ENCODE peak calls at places on chromosomes 11 and 22, in six cellular contexts. C, U, Y, F, O and Z are unnamed samples.

GRCh38 chr11:5808500-5809121 is at the start of gene OR52N2:
- DNase-seq in C (peak), U (peak), Y (peak), F (no peak), O (peak), Z (peak)

GRCh38 chr11:65478411-65479183 is 20.2 kb upstream of the MALAT1 start:
- DNase-seq in C (peak), U (no peak), Y (no peak), F (no peak), O (no peak), Z (peak)

GRCh38 chr11:10233581-10233980 is 60.4 kb downstream of the SBF2 start:
- DNase-seq in C (peak), U (no peak), Y (no peak), F (no peak), O (no peak), Z (no peak)

GRCh38 chr22:32331236-32331917 is 26.3 kb upstream of the RFPL3 start:
- DNase-seq in C (no peak), U (no peak), Y (no peak), F (no peak), O (no peak), Z (no peak)

GRCh38 chr11:64854534-64855502 is 10.4 kb upstream of the CDC42BPG start:
- DNase-seq in C (peak), U (no peak), Y (no peak), F (no peak), O (peak), Z (peak)

GRCh38 chr11:62124186-62125113 is 639 bp downstream of the INCENP start:
- DNase-seq in C (peak), U (peak), Y (peak), F (no peak), O (no peak), Z (peak)

GRCh38 chr22:36873614-36874308 is 13.0 kb downstream of the NCF4 start:
- DNase-seq in C (peak), U (peak), Y (no peak), F (no peak), O (no peak), Z (peak)

GRCh38 chr11:57300785-57301184 is 24.0 kb downstream of the TNKS1BP1 start:
- DNase-seq in C (no peak), U (no peak), Y (no peak), F (no peak), O (no peak), Z (no peak)

GRCh38 chr11:10375280-10376048 is 70.6 kb downstream of the ADM start:
- DNase-seq in C (no peak), U (no peak), Y (no peak), F (no peak), O (no peak), Z (peak)

GRCh38 chr11:19890308-19890707 is 177.7 kb downstream of the NAV2 start:
- DNase-seq in C (peak), U (no peak), Y (no peak), F (no peak), O (no peak), Z (no peak)

GRCh38 chr11:43852057-43852636 is 28.5 kb upstream of the ALKBH3 start:
- DNase-seq in C (peak), U (peak), Y (peak), F (no peak), O (peak), Z (peak)

GRCh38 chr11:84437129-84438123 is 1151.3 kb upstream of the CCDC90B start:
- DNase-seq in C (peak), U (peak), Y (no peak), F (no peak), O (no peak), Z (peak)

GRCh38 chr11:131027501-131027900 is 111.2 kb upstream of the SNX19 start:
- DNase-seq in C (no peak), U (no peak), Y (no peak), F (no peak), O (no peak), Z (no peak)

GRCh38 chr22:43796567-43796966 is 15.5 kb downstream of the EFCAB6 start:
- DNase-seq in C (peak), U (peak), Y (no peak), F (no peak), O (no peak), Z (no peak)

GRCh38 chr22:24510694-24511625 is 15.8 kb downstream of the UPB1 start:
- DNase-seq in C (peak), U (no peak), Y (no peak), F (no peak), O (no peak), Z (peak)

GRCh38 chr11:75346912-75347647 is 4.4 kb downstream of the ARRB1 start:
- DNase-seq in C (no peak), U (no peak), Y (no peak), F (no peak), O (no peak), Z (peak)

GRCh38 chr11:124798991-124799383 is 1.2 kb downstream of the MSANTD2 start:
- DNase-seq in C (peak), U (no peak), Y (no peak), F (no peak), O (no peak), Z (peak)

GRCh38 chr11:21654091-21654490 is 538.8 kb upstream of the ANO5 start:
- DNase-seq in C (no peak), U (peak), Y (peak), F (no peak), O (no peak), Z (no peak)

GRCh38 chr22:50274311-50274710 is 4.1 kb upstream of the MAPK11 start:
- DNase-seq in C (peak), U (no peak), Y (peak), F (no peak), O (no peak), Z (peak)

GRCh38 chr11:57763568-57763967 is 2.0 kb downstream of the CTNND1 start:
- DNase-seq in C (peak), U (peak), Y (no peak), F (no peak), O (no peak), Z (peak)

GRCh38 chr11:119222308-119222707 is 16.2 kb downstream of the CBL start:
- DNase-seq in C (no peak), U (no peak), Y (peak), F (no peak), O (no peak), Z (no peak)

GRCh38 chr22:20427945-20428417 is 9.6 kb downstream of the SCARF2 start:
- DNase-seq in C (no peak), U (no peak), Y (no peak), F (no peak), O (no peak), Z (no peak)

GRCh38 chr22:39248254-39248653 is 3.5 kb upstream of the PDGFB start:
- DNase-seq in C (no peak), U (no peak), Y (no peak), F (no peak), O (no peak), Z (no peak)

GRCh38 chr22:27124336-27125023 is 467.1 kb downstream of the MIAT start:
- DNase-seq in C (no peak), U (peak), Y (no peak), F (no peak), O (no peak), Z (no peak)

GRCh38 chr11:88552377-88553029 is 215.0 kb upstream of the CTSC start:
- DNase-seq in C (peak), U (peak), Y (peak), F (no peak), O (no peak), Z (peak)

GRCh38 chr11:2584812-2585565 is 114.8 kb downstream of the KCNQ1OT1 start:
- DNase-seq in C (no peak), U (no peak), Y (no peak), F (no peak), O (no peak), Z (peak)

GRCh38 chr22:43996170-43996980 is 27.7 kb upstream of the PARVB start:
- DNase-seq in C (no peak), U (no peak), Y (no peak), F (no peak), O (peak), Z (peak)

GRCh38 chr11:2318707-2319106 is 16.9 kb downstream of the TSPAN32 start:
- DNase-seq in C (no peak), U (no peak), Y (no peak), F (no peak), O (no peak), Z (no peak)

GRCh38 chr22:48907591-48907990 is 920.1 kb downstream of the BRD1 start:
- DNase-seq in C (no peak), U (no peak), Y (no peak), F (no peak), O (no peak), Z (no peak)

GRCh38 chr11:36372101-36372767 is 76.1 kb downstream of the PRR5L start:
- DNase-seq in C (peak), U (no peak), Y (no peak), F (no peak), O (no peak), Z (no peak)